ENCODE peak calls at places on chromosomes 7 and 10, in five cellular contexts. Z, E, S, C and J are unnamed samples.

GRCh38 chr10:79905322-79906314 is 43.3 kb downstream of the SFTPD start:
- DNase-seq in Z (no peak), E (peak), S (no peak), C (no peak), J (no peak)

GRCh38 chr10:49610735-49611165 is 640 bp downstream of the SLC18A3 start:
- DNase-seq in Z (no peak), E (no peak), S (no peak), C (no peak), J (no peak)

GRCh38 chr7:34596887-34597286 is 61.1 kb upstream of the NPSR1 start:
- DNase-seq in Z (no peak), E (peak), S (peak), C (peak), J (peak)

GRCh38 chr10:132471125-132471451 is 66.5 kb upstream of the INPP5A start:
- DNase-seq in Z (no peak), E (no peak), S (no peak), C (no peak), J (no peak)

GRCh38 chr10:48274636-48275035 is at the start of gene FRMPD2:
- DNase-seq in Z (no peak), E (no peak), S (no peak), C (peak), J (no peak)

GRCh38 chr7:158819571-158820203 is 9.6 kb downstream of the ESYT2 start:
- DNase-seq in Z (no peak), E (peak), S (no peak), C (no peak), J (no peak)

GRCh38 chr10:62479523-62479922 is 105.4 kb downstream of the ZNF365 start:
- DNase-seq in Z (no peak), E (no peak), S (no peak), C (no peak), J (no peak)

GRCh38 chr10:74165530-74165901 is 14.5 kb downstream of the ADK start:
- DNase-seq in Z (no peak), E (no peak), S (no peak), C (no peak), J (no peak)

GRCh38 chr10:59388577-59388976 is 26.2 kb upstream of the FAM13C start:
- DNase-seq in Z (no peak), E (no peak), S (no peak), C (peak), J (no peak)

GRCh38 chr10:36281871-36282331 is 639.8 kb upstream of the FZD8 start:
- DNase-seq in Z (no peak), E (no peak), S (no peak), C (no peak), J (no peak)

GRCh38 chr10:52883996-52884871 is 111.7 kb upstream of the MBL2 start:
- DNase-seq in Z (no peak), E (peak), S (peak), C (peak), J (peak)

GRCh38 chr7:130875265-130875741 is 141.3 kb upstream of the KLF14 start:
- DNase-seq in Z (peak), E (peak), S (peak), C (peak), J (no peak)

GRCh38 chr7:5216931-5217330 is 26.9 kb downstream of the WIPI2 start:
- DNase-seq in Z (no peak), E (no peak), S (no peak), C (no peak), J (no peak)

GRCh38 chr7:707296-708000 is 19.1 kb upstream of the DNAAF5 start:
- DNase-seq in Z (no peak), E (no peak), S (no peak), C (no peak), J (no peak)

GRCh38 chr10:71746344-71747037 is 26.8 kb downstream of the VSIR start:
- DNase-seq in Z (no peak), E (peak), S (no peak), C (peak), J (no peak)

GRCh38 chr7:3888096-3888495 is 587.0 kb downstream of the SDK1 start:
- DNase-seq in Z (no peak), E (no peak), S (no peak), C (no peak), J (peak)

GRCh38 chr10:132360766-132361447 is 28.9 kb downstream of the LRRC27 start:
- DNase-seq in Z (no peak), E (peak), S (no peak), C (peak), J (peak)

GRCh38 chr10:70891636-70892035 is 3.3 kb upstream of the PCBD1 start:
- DNase-seq in Z (no peak), E (no peak), S (no peak), C (peak), J (no peak)

GRCh38 chr7:92761391-92762098 is 74.8 kb downstream of the CDK6 start:
- DNase-seq in Z (no peak), E (no peak), S (no peak), C (no peak), J (no peak)

GRCh38 chr10:31133628-31134302 is 102.1 kb upstream of the ZNF438 start:
- DNase-seq in Z (peak), E (peak), S (peak), C (peak), J (peak)

GRCh38 chr7:151721694-151722093 is 155.2 kb downstream of the PRKAG2 start:
- DNase-seq in Z (no peak), E (no peak), S (no peak), C (no peak), J (no peak)